ENCODE peak calls at places on chromosome 5, in seven cellular contexts. One of them, this sample, is unnamed.

GRCh38 chr5:92179651-92180050 is 796.5 kb upstream of the ARRDC3 start:
- DNase-seq in HepG2: no peak
- DNase-seq in GM12878: no peak
- DNase-seq in HCT116: no peak
- DNase-seq in H1: no peak
- DNase-seq in SK-N-SH: no peak
- DNase-seq in K562: no peak
- DNase-seq in this sample: no peak

GRCh38 chr5:167081561-167081960 is 1209.9 kb upstream of the WWC1 start:
- DNase-seq in HepG2: no peak
- DNase-seq in GM12878: no peak
- DNase-seq in HCT116: no peak
- DNase-seq in H1: no peak
- DNase-seq in SK-N-SH: peak; percentile 32
- DNase-seq in K562: no peak
- DNase-seq in this sample: no peak

GRCh38 chr5:106454651-106455415 is 1215.9 kb downstream of the EFNA5 start:
- DNase-seq in HepG2: peak; percentile 5
- DNase-seq in GM12878: no peak
- DNase-seq in HCT116: peak; percentile 59
- DNase-seq in H1: peak; percentile 29
- DNase-seq in SK-N-SH: peak; percentile 2
- DNase-seq in K562: peak; percentile 3
- DNase-seq in this sample: peak; percentile 72

GRCh38 chr5:154793599-154794524 is 38.7 kb downstream of the LARP1 start:
- DNase-seq in HepG2: no peak
- DNase-seq in GM12878: no peak
- DNase-seq in HCT116: no peak
- DNase-seq in H1: no peak
- DNase-seq in SK-N-SH: no peak
- DNase-seq in K562: no peak
- DNase-seq in this sample: no peak

GRCh38 chr5:97365173-97365845 is 182.3 kb upstream of the RIOK2 start:
- DNase-seq in HepG2: no peak
- DNase-seq in GM12878: no peak
- DNase-seq in HCT116: no peak
- DNase-seq in H1: no peak
- DNase-seq in SK-N-SH: no peak
- DNase-seq in K562: no peak
- DNase-seq in this sample: peak; percentile 5

GRCh38 chr5:170315154-170315553 is 17.6 kb upstream of the LCP2 start:
- DNase-seq in HepG2: no peak
- DNase-seq in GM12878: no peak
- DNase-seq in HCT116: no peak
- DNase-seq in H1: no peak
- DNase-seq in SK-N-SH: no peak
- DNase-seq in K562: peak; percentile 32
- DNase-seq in this sample: no peak

GRCh38 chr5:82164957-82165698 is 113.0 kb downstream of the RPS23 start:
- DNase-seq in HepG2: no peak
- DNase-seq in GM12878: no peak
- DNase-seq in HCT116: no peak
- DNase-seq in H1: no peak
- DNase-seq in SK-N-SH: no peak
- DNase-seq in K562: peak; percentile 12
- DNase-seq in this sample: no peak

GRCh38 chr5:58274199-58274598 is 185.7 kb downstream of the PLK2 start:
- DNase-seq in HepG2: no peak
- DNase-seq in GM12878: no peak
- DNase-seq in HCT116: no peak
- DNase-seq in H1: no peak
- DNase-seq in SK-N-SH: no peak
- DNase-seq in K562: no peak
- DNase-seq in this sample: no peak

GRCh38 chr5:55441107-55441771 is 93.5 kb downstream of the PLPP1 start:
- DNase-seq in HepG2: no peak
- DNase-seq in GM12878: no peak
- DNase-seq in HCT116: no peak
- DNase-seq in H1: no peak
- DNase-seq in SK-N-SH: no peak
- DNase-seq in K562: no peak
- DNase-seq in this sample: no peak
- TF ChIP-seq YY1 in HepG2: no peak
- TF ChIP-seq YY1 in GM12878: no peak
- TF ChIP-seq YY1 in HCT116: no peak
- TF ChIP-seq YY1 in H1: no peak
- TF ChIP-seq YY1 in SK-N-SH: no peak
- TF ChIP-seq YY1 in K562: no peak
- TF ChIP-seq YY1 in this sample: no peak

GRCh38 chr5:148806520-148806931 is 19.9 kb upstream of the ADRB2 start:
- DNase-seq in HepG2: no peak
- DNase-seq in GM12878: no peak
- DNase-seq in HCT116: no peak
- DNase-seq in H1: no peak
- DNase-seq in SK-N-SH: no peak
- DNase-seq in K562: peak; percentile 85
- DNase-seq in this sample: no peak

GRCh38 chr5:148808864-148809642 is 17.4 kb upstream of the ADRB2 start:
- DNase-seq in HepG2: no peak
- DNase-seq in GM12878: peak; percentile 58
- DNase-seq in HCT116: no peak
- DNase-seq in H1: no peak
- DNase-seq in SK-N-SH: peak; percentile 44
- DNase-seq in K562: peak; percentile 58
- DNase-seq in this sample: no peak

GRCh38 chr5:148801682-148802276 is 24.6 kb upstream of the ADRB2 start:
- DNase-seq in HepG2: no peak
- DNase-seq in GM12878: no peak
- DNase-seq in HCT116: no peak
- DNase-seq in H1: no peak
- DNase-seq in SK-N-SH: no peak
- DNase-seq in K562: peak; percentile 32
- DNase-seq in this sample: no peak

GRCh38 chr5:148807845-148808244 is 18.6 kb upstream of the ADRB2 start:
- DNase-seq in HepG2: no peak
- DNase-seq in GM12878: no peak
- DNase-seq in HCT116: no peak
- DNase-seq in H1: no peak
- DNase-seq in SK-N-SH: no peak
- DNase-seq in K562: peak; percentile 60
- DNase-seq in this sample: no peak

GRCh38 chr5:148805323-148806290 is 20.8 kb upstream of the ADRB2 start:
- DNase-seq in HepG2: no peak
- DNase-seq in GM12878: peak; percentile 79
- DNase-seq in HCT116: no peak
- DNase-seq in H1: no peak
- DNase-seq in SK-N-SH: peak; percentile 36
- DNase-seq in K562: peak; percentile 71
- DNase-seq in this sample: no peak
- H3K4me1 ChIP-seq in HepG2: no peaks in the 10 kb centered on the region
- H3K4me1 ChIP-seq in GM12878: peaks cover 58% of the 10 kb centered on the region
- H3K4me1 ChIP-seq in HCT116: peaks cover 3% of the 10 kb centered on the region
- H3K4me1 ChIP-seq in H1: no peaks in the 10 kb centered on the region
- H3K4me1 ChIP-seq in SK-N-SH: peaks cover 14% of the 10 kb centered on the region
- H3K4me1 ChIP-seq in K562: peaks cover 65% of the 10 kb centered on the region
- H3K4me1 ChIP-seq in this sample: peaks cover 4% of the 10 kb centered on the region

DNA sequence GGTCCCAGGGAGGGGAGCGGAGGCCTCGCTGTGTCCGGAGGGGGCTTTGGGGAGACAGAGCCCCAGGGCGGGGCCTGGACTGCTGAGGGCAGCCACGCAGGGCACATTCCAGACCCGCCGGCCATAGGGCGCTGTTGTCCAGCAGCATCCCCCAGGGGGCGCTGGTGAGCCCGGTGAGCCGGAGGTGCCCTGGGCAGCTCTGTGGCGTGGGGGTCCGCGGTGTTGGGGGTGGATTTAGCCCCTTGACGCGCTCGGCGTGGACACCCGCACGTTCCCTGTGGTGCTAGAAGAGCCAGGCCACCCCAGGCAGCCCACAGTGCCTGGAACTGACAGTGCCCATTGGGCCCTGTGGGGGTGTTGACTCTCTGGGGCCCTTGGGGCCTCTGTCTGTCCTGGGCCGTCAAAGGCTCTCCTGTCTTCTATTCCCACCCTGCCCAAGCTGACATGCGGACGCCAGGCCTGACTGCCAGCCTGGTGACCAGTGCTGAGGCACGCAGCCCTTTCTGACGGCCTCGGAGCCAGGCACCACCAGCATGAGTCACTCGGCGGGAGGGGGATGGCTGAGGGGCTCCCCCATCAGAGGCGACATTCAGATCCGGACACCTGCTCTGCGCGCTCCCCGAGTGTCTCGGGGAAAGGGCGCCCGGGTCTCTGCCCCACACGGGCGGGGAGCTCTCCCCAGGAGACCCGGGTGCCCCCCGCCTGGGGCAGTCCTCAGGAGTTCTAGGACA is 23.9 kb downstream of the TPPP start:
- DNase-seq in HepG2: peak; percentile 20
- DNase-seq in GM12878: no peak
- DNase-seq in HCT116: no peak
- DNase-seq in H1: no peak
- DNase-seq in SK-N-SH: peak; percentile 71
- DNase-seq in K562: peak; percentile 63
- DNase-seq in this sample: no peak
- H3K9me3 ChIP-seq in HepG2: no peaks in the 10 kb centered on the region
- H3K9me3 ChIP-seq in GM12878: no peaks in the 10 kb centered on the region
- H3K9me3 ChIP-seq in HCT116: no peaks in the 10 kb centered on the region
- H3K9me3 ChIP-seq in H1: no peaks in the 10 kb centered on the region
- H3K9me3 ChIP-seq in SK-N-SH: no peaks in the 10 kb centered on the region
- H3K9me3 ChIP-seq in K562: no peaks in the 10 kb centered on the region
- H3K9me3 ChIP-seq in this sample: no peaks in the 10 kb centered on the region

GRCh38 chr5:149240354-149240998 is 31.2 kb upstream of the AFAP1L1 start:
- DNase-seq in HepG2: no peak
- DNase-seq in GM12878: no peak
- DNase-seq in HCT116: no peak
- DNase-seq in H1: no peak
- DNase-seq in SK-N-SH: no peak
- DNase-seq in K562: peak; percentile 7
- DNase-seq in this sample: no peak

GRCh38 chr5:149239917-149240316 is 31.7 kb upstream of the AFAP1L1 start:
- DNase-seq in HepG2: no peak
- DNase-seq in GM12878: no peak
- DNase-seq in HCT116: no peak
- DNase-seq in H1: no peak
- DNase-seq in SK-N-SH: no peak
- DNase-seq in K562: no peak
- DNase-seq in this sample: no peak

GRCh38 chr5:149237662-149238061 is 34.0 kb upstream of the AFAP1L1 start:
- DNase-seq in HepG2: no peak
- DNase-seq in GM12878: no peak
- DNase-seq in HCT116: no peak
- DNase-seq in H1: no peak
- DNase-seq in SK-N-SH: peak; percentile 15
- DNase-seq in K562: no peak
- DNase-seq in this sample: no peak

GRCh38 chr5:149238540-149238939 is 33.1 kb upstream of the AFAP1L1 start:
- DNase-seq in HepG2: no peak
- DNase-seq in GM12878: no peak
- DNase-seq in HCT116: no peak
- DNase-seq in H1: no peak
- DNase-seq in SK-N-SH: no peak
- DNase-seq in K562: no peak
- DNase-seq in this sample: no peak

DNA sequence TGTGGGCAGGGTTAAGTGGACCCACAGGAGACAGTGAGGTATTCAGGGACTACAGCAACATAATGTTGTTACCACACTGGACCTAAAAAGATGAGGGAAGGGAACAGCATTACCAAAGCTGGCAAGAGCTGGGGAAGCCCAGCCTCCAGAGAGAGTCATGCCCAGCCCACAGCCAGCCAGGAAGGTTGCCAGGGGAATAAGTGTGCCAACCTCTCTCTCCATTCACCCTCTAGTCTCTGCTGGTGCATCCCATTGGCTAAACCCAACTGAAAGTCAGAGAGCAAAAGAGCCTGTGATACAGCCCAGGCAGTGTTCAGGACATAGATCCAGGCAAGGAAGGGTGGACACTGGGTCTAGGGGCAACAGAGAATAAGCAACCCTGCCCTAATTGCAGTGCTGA is 35.8 kb upstream of the AFAP1L1 start:
- DNase-seq in HepG2: no peak
- DNase-seq in GM12878: no peak
- DNase-seq in HCT116: no peak
- DNase-seq in H1: no peak
- DNase-seq in SK-N-SH: no peak
- DNase-seq in K562: no peak
- DNase-seq in this sample: no peak
- TF ChIP-seq YY1 in HepG2: no peak
- TF ChIP-seq YY1 in GM12878: no peak
- TF ChIP-seq YY1 in HCT116: no peak
- TF ChIP-seq YY1 in H1: no peak
- TF ChIP-seq YY1 in SK-N-SH: no peak
- TF ChIP-seq YY1 in K562: no peak
- TF ChIP-seq YY1 in this sample: no peak

GRCh38 chr5:56195016-56195415 is 38.1 kb downstream of the ANKRD55 start:
- DNase-seq in HepG2: no peak
- DNase-seq in GM12878: no peak
- DNase-seq in HCT116: no peak
- DNase-seq in H1: no peak
- DNase-seq in SK-N-SH: no peak
- DNase-seq in K562: no peak
- DNase-seq in this sample: no peak
- H3K4me1 ChIP-seq in HepG2: no peaks in the 10 kb centered on the region
- H3K4me1 ChIP-seq in GM12878: no peaks in the 10 kb centered on the region
- H3K4me1 ChIP-seq in HCT116: no peaks in the 10 kb centered on the region
- H3K4me1 ChIP-seq in H1: no peaks in the 10 kb centered on the region
- H3K4me1 ChIP-seq in SK-N-SH: no peaks in the 10 kb centered on the region
- H3K4me1 ChIP-seq in K562: no peaks in the 10 kb centered on the region
- H3K4me1 ChIP-seq in this sample: no peaks in the 10 kb centered on the region

GRCh38 chr5:73236541-73237128 is 63.6 kb downstream of the TMEM174 start:
- DNase-seq in HepG2: no peak
- DNase-seq in GM12878: no peak
- DNase-seq in HCT116: no peak
- DNase-seq in H1: no peak
- DNase-seq in SK-N-SH: no peak
- DNase-seq in K562: no peak
- DNase-seq in this sample: no peak
- H3K9me3 ChIP-seq in HepG2: no peaks in the 10 kb centered on the region
- H3K9me3 ChIP-seq in GM12878: no peaks in the 10 kb centered on the region
- H3K9me3 ChIP-seq in HCT116: no peaks in the 10 kb centered on the region
- H3K9me3 ChIP-seq in H1: no peaks in the 10 kb centered on the region
- H3K9me3 ChIP-seq in SK-N-SH: no peaks in the 10 kb centered on the region
- H3K9me3 ChIP-seq in K562: no peaks in the 10 kb centered on the region
- H3K9me3 ChIP-seq in this sample: no peaks in the 10 kb centered on the region

DNA sequence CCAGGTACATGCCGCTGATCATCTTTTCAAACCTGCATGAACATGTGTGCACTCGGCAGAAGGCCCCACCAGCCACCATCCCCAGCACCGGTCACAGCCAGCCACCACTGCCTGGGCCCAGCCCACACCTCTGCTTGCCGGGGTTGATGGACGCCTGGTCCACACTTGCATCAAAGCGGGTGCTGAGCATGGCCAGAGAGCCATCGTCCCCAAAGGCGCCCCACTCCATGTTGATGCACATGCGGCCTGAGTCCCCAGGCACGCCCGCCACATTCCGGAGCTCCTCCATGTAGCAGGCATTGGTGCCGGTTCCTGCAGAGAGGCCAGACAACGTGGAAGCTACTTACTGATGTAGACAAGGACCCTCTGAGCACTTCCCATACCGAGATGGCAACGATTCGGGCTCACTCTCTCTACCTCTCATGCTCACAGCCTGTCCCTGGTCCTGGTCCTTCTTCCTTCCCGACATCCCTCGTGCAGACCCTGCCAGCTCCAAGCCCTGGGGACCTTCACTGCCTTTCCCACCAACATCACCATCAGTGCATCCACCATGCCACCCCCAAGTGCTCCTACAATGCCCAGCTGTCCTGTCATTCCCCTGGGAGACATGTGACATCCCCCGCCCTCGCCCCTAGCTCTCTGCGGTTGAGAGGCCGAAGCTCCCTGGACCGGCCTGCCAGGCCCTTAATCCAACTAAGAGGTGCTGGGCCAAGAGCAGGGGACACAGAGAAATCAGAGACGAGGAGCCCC is 17.2 kb downstream of the HK3 start:
- DNase-seq in HepG2: no peak
- DNase-seq in GM12878: no peak
- DNase-seq in HCT116: no peak
- DNase-seq in H1: no peak
- DNase-seq in SK-N-SH: no peak
- DNase-seq in K562: no peak
- DNase-seq in this sample: no peak
- TF ChIP-seq YY1 in HepG2: no peak
- TF ChIP-seq YY1 in GM12878: no peak
- TF ChIP-seq YY1 in HCT116: no peak
- TF ChIP-seq YY1 in H1: no peak
- TF ChIP-seq YY1 in SK-N-SH: no peak
- TF ChIP-seq YY1 in K562: no peak
- TF ChIP-seq YY1 in this sample: no peak